ENCODE peak calls at places on chromosomes 16 and 17, in four cellular contexts. P is ELF-1, E is iPS DF 6.9, T is GM12865. D is an unnamed sample.

GRCh38 chr16:55499281-55499680 is 9.6 kb upstream of the LPCAT2 start:
- DNase-seq in T (no peak), P (no peak), E (no peak), D (no peak)

GRCh38 chr17:6388416-6388815 is 46.5 kb downstream of the AIPL1 start:
- DNase-seq in P (no peak), T (no peak), E (no peak), D (no peak)

GRCh38 chr17:8951210-8951609 is 14.3 kb downstream of the PIK3R5 start:
- DNase-seq in E (no peak), P (no peak), T (no peak), D (no peak)

GRCh38 chr17:46035112-46035818 is 36.2 kb downstream of the STH start:
- DNase-seq in E (no peak), P (no peak), T (peak), D (no peak)

GRCh38 chr17:45651145-45651713 is 132.9 kb upstream of the CRHR1 start:
- DNase-seq in T (no peak), E (no peak), P (peak), D (no peak)

GRCh38 chr16:75244844-75245758 is 6.3 kb downstream of the BCAR1 start:
- DNase-seq in T (peak), P (peak), E (no peak), D (peak)

GRCh38 chr17:51224615-51225262 is 35.1 kb downstream of the MBTD1 start:
- DNase-seq in P (no peak), E (no peak), T (no peak), D (no peak)

GRCh38 chr17:1188812-1189211 is 9.0 kb upstream of the ABR start:
- DNase-seq in T (peak), P (no peak), E (no peak), D (no peak)

GRCh38 chr17:3695723-3696411 is at the start of gene P2RX5:
- DNase-seq in E (no peak), T (peak), P (peak), D (peak)

GRCh38 chr16:11032922-11033291 is 88.5 kb downstream of the CLEC16A start:
- DNase-seq in E (no peak), T (no peak), P (peak), D (no peak)

GRCh38 chr17:1752425-1752941 is 9.4 kb upstream of the SERPINF1 start:
- DNase-seq in E (no peak), T (no peak), P (peak), D (peak)

GRCh38 chr16:24013733-24014645 is 178.2 kb downstream of the PRKCB start:
- DNase-seq in T (peak), E (no peak), P (no peak), D (no peak)

GRCh38 chr16:82732461-82732860 is 105.7 kb downstream of the CDH13 start:
- DNase-seq in P (no peak), T (no peak), E (no peak), D (no peak)

GRCh38 chr17:57408064-57408811 is 151.9 kb downstream of the MSI2 start:
- DNase-seq in P (no peak), E (no peak), T (no peak), D (peak)

GRCh38 chr16:65319621-65320231 is 197.9 kb upstream of the CDH11 start:
- DNase-seq in T (no peak), P (peak), E (no peak), D (no peak)

GRCh38 chr16:28321700-28322411 is 29.5 kb downstream of the SBK1 start:
- DNase-seq in T (peak), P (peak), E (no peak), D (peak)

GRCh38 chr16:83653785-83654184 is 154.0 kb upstream of the HSBP1 start:
- DNase-seq in E (no peak), T (no peak), P (no peak), D (no peak)

GRCh38 chr16:3468501-3468900 is 25.0 kb downstream of the NAA60 start:
- DNase-seq in E (no peak), P (peak), T (no peak), D (peak)

GRCh38 chr17:32126325-32126724 is 16.0 kb upstream of the RHOT1 start:
- DNase-seq in E (no peak), P (no peak), T (no peak), D (no peak)

GRCh38 chr17:42387663-42388380 is 420 bp downstream of the STAT3 start:
- DNase-seq in P (peak), E (no peak), T (no peak), D (peak)

GRCh38 chr16:11252482-11252931 is 3.5 kb downstream of the SOCS1 start:
- DNase-seq in E (no peak), P (no peak), T (no peak), D (no peak)

GRCh38 chr17:1228752-1229353 is 41.4 kb upstream of the BHLHA9 start:
- DNase-seq in P (no peak), T (peak), E (no peak), D (peak)

GRCh38 chr17:79969906-79970305 is 65.8 kb downstream of the TBC1D16 start:
- DNase-seq in E (no peak), T (no peak), P (no peak), D (no peak)

GRCh38 chr16:77882359-77882758 is 94.0 kb downstream of the VAT1L start:
- DNase-seq in E (no peak), T (no peak), P (no peak), D (no peak)

GRCh38 chr17:2792541-2793169 is 3.6 kb upstream of the RAP1GAP2 start:
- DNase-seq in T (peak), E (no peak), P (no peak), D (no peak)

GRCh38 chr17:58326609-58327341 is 1.8 kb downstream of the TSPOAP1 start:
- DNase-seq in E (no peak), T (peak), P (no peak), D (no peak)

GRCh38 chr17:28372203-28372944 is 880 bp downstream of the SARM1 start:
- DNase-seq in T (peak), P (peak), E (no peak), D (peak)

GRCh38 chr17:61427567-61427966 is 24.7 kb upstream of the TBX4 start:
- DNase-seq in E (no peak), P (no peak), T (no peak), D (no peak)